ENCODE peak calls at places on chromosomes 7 and 10, in nine cellular contexts. G is glutamatergic neuron; F is stimulated activated CD8-positive, alpha-beta memory T cell treated with anti-CD3 and anti-CD28 coated beads, Interleukin-12 subunit alpha, Interleukin-12 subunit beta, amount 100 ng/mL, for 1 hour; S is AG20443; Y is T-helper 2 cell; T is stimulated activated CD4-positive, alpha-beta T cell treated with anti-CD3 and anti-CD28 coated beads, Interleukin-15, amount 100 ng/mL, for 24 hours; E is hepatic stellate cell; H is BE2C; P is left cardiac atrium. X is an unnamed sample.

GRCh38 chr7:28804990-28805389 is 153.1 kb downstream of the TRIL start:
- DNase-seq in E (no peak), S (peak), T (no peak), H (no peak), Y (no peak), G (no peak), F (no peak), P (no peak), X (no peak)

GRCh38 chr10:21396889-21397288 is 128.6 kb downstream of the SKIDA1 start:
- DNase-seq in T (no peak), E (no peak), F (no peak), P (no peak), Y (no peak), S (no peak), G (no peak), H (no peak), X (no peak)

GRCh38 chr10:9239298-9239697 is 1184.8 kb downstream of the GATA3 start:
- DNase-seq in S (no peak), G (no peak), P (no peak), Y (no peak), F (no peak), T (no peak), H (peak), E (no peak), X (no peak)

GRCh38 chr7:518630-519428 is 817 bp downstream of the PDGFA start:
- DNase-seq in T (peak), E (peak), H (no peak), Y (no peak), P (peak), S (peak), G (peak), F (no peak), X (peak)

GRCh38 chr10:20593649-20594048 is 303.5 kb downstream of the NEBL start:
- DNase-seq in Y (no peak), T (no peak), P (no peak), H (no peak), F (no peak), G (no peak), E (no peak), S (no peak), X (no peak)

GRCh38 chr7:157569967-157570366 is 233.2 kb downstream of the DNAJB6 start:
- DNase-seq in S (no peak), T (no peak), H (no peak), Y (no peak), P (no peak), F (no peak), E (no peak), G (no peak), X (no peak)

GRCh38 chr10:77160679-77161078 is 476.9 kb downstream of the KCNMA1 start:
- DNase-seq in F (no peak), H (no peak), G (no peak), T (no peak), Y (no peak), P (no peak), E (peak), S (peak), X (no peak)

GRCh38 chr10:13857465-13857864 is 270.7 kb downstream of the PRPF18 start:
- DNase-seq in G (no peak), H (no peak), T (no peak), P (no peak), S (no peak), Y (no peak), F (no peak), E (no peak), X (no peak)

GRCh38 chr7:95886501-95887090 is 114.2 kb downstream of the DYNC1I1 start:
- DNase-seq in T (no peak), S (no peak), G (no peak), F (no peak), E (no peak), P (no peak), H (no peak), Y (no peak), X (no peak)

GRCh38 chr7:12322287-12322902 is 81.3 kb downstream of the VWDE start:
- DNase-seq in Y (no peak), F (no peak), E (no peak), P (no peak), H (no peak), G (no peak), S (peak), T (peak), X (no peak)

GRCh38 chr7:101884671-101885596 is 67.5 kb downstream of the CUX1 start:
- DNase-seq in H (no peak), S (no peak), P (no peak), Y (no peak), G (no peak), F (no peak), T (peak), E (no peak), X (peak)

GRCh38 chr7:127317447-127317961 is 64.8 kb upstream of the GRM8 start:
- DNase-seq in S (no peak), T (no peak), P (no peak), G (no peak), Y (no peak), F (no peak), E (no peak), H (no peak), X (no peak)

GRCh38 chr10:60654813-60655464 is 123.3 kb upstream of the CDK1 start:
- DNase-seq in H (no peak), S (no peak), E (no peak), G (no peak), T (no peak), Y (no peak), F (no peak), P (no peak), X (no peak)

GRCh38 chr7:105429746-105430612 is 41.3 kb upstream of the SRPK2 start:
- DNase-seq in G (no peak), T (peak), E (no peak), H (peak), F (peak), S (peak), P (peak), Y (peak), X (peak)

GRCh38 chr7:28544453-28545142 is 132.3 kb downstream of the CREB5 start:
- DNase-seq in P (no peak), T (no peak), G (no peak), F (no peak), S (no peak), H (peak), E (no peak), Y (no peak), X (no peak)

GRCh38 chr10:79148452-79149344 is 79.9 kb downstream of the ZMIZ1 start:
- DNase-seq in P (peak), Y (no peak), F (no peak), E (peak), T (no peak), G (no peak), S (peak), H (peak), X (no peak)

GRCh38 chr7:157615101-157615817 is 278.5 kb downstream of the DNAJB6 start:
- DNase-seq in E (no peak), P (peak), T (no peak), F (no peak), G (no peak), Y (no peak), S (no peak), H (no peak), X (no peak)

GRCh38 chr10:46273506-46274477 is 13.0 kb upstream of the ANTXRL start:
- DNase-seq in H (peak), T (no peak), S (no peak), P (no peak), E (no peak), F (no peak), G (no peak), Y (no peak), X (no peak)

GRCh38 chr7:106452031-106452851 is 167.5 kb upstream of the NAMPT start:
- DNase-seq in S (no peak), E (no peak), P (no peak), T (no peak), F (no peak), Y (no peak), H (no peak), G (no peak), X (no peak)

GRCh38 chr10:109022417-109023049 is 900.8 kb downstream of the XPNPEP1 start:
- DNase-seq in S (no peak), P (no peak), H (no peak), F (no peak), E (no peak), G (no peak), T (no peak), Y (no peak), X (no peak)

GRCh38 chr10:94251098-94251497 is 111.6 kb downstream of the NOC3L start:
- DNase-seq in S (no peak), H (no peak), T (no peak), G (no peak), P (no peak), E (no peak), F (no peak), Y (no peak), X (no peak)

X was measured in activated naive CD8-positive, alpha-beta T cell treated with anti-CD3 and anti-CD28 coated beads for 36 hours.